ENCODE peak calls at places on chromosome 15, in five cellular contexts. U is H9, Y is tibial nerve, E is stomach, T is cardiac muscle cell. P is an unnamed sample.

GRCh38 chr15:41061667-41062066 is 54.4 kb downstream of the INO80 start:
- DNase-seq in U (no peak), Y (no peak), E (no peak), T (no peak), P (no peak)

GRCh38 chr15:41827290-41827879 is 507 bp upstream of the JMJD7 start:
- DNase-seq in U (peak; percentile 68), Y (no peak), E (peak; percentile 34), T (peak; percentile 15), P (peak; percentile 46)

GRCh38 chr15:41309226-41309905 is 23.0 kb downstream of the OIP5 start:
- DNase-seq in U (no peak), Y (no peak), E (no peak), T (no peak), P (no peak)

GRCh38 chr15:34808016-34808415 is 12.7 kb upstream of the ACTC1 start:
- DNase-seq in U (no peak), Y (no peak), E (no peak), T (no peak), P (no peak)

GRCh38 chr15:99504823-99505551 is 60.8 kb upstream of the MEF2A start:
- DNase-seq in U (no peak), Y (no peak), E (no peak), T (no peak), P (no peak)

GRCh38 chr15:85831415-85832113 is 36.8 kb upstream of the KLHL25 start:
- DNase-seq in U (peak; percentile 67), Y (peak; percentile 52), E (peak; percentile 70), T (peak; percentile 80), P (peak; percentile 54)

GRCh38 chr15:71261934-71262333 is 146.7 kb downstream of the THSD4 start:
- DNase-seq in U (no peak), Y (no peak), E (no peak), T (no peak), P (no peak)

GRCh38 chr15:101651753-101652097 is 456 bp downstream of the TM2D3 start:
- DNase-seq in U (no peak), Y (no peak), E (no peak), T (no peak), P (no peak)

GRCh38 chr15:63981596-63982320 is 64.5 kb downstream of the DAPK2 start:
- DNase-seq in U (no peak), Y (no peak), E (no peak), T (no peak), P (no peak)

GRCh38 chr15:44654858-44655257 is 8.6 kb downstream of the SPG11 start:
- DNase-seq in U (no peak), Y (no peak), E (no peak), T (no peak), P (no peak)

GRCh38 chr15:27686376-27686775 is 412.7 kb downstream of the OCA2 start:
- DNase-seq in U (no peak), Y (no peak), E (no peak), T (no peak), P (no peak)

GRCh38 chr15:31494786-31495185 is 168.2 kb downstream of the KLF13 start:
- DNase-seq in U (peak; percentile 12), Y (no peak), E (no peak), T (no peak), P (no peak)

GRCh38 chr15:25793354-25794050 is 69.6 kb downstream of the ATP10A start:
- DNase-seq in U (peak; percentile 15), Y (no peak), E (peak; percentile 17), T (peak; percentile 75), P (no peak)

GRCh38 chr15:89003865-89004725 is 84.2 kb upstream of the ABHD2 start:
- DNase-seq in U (peak; percentile 82), Y (no peak), E (no peak), T (peak; percentile 78), P (peak; percentile 39)

DNA sequence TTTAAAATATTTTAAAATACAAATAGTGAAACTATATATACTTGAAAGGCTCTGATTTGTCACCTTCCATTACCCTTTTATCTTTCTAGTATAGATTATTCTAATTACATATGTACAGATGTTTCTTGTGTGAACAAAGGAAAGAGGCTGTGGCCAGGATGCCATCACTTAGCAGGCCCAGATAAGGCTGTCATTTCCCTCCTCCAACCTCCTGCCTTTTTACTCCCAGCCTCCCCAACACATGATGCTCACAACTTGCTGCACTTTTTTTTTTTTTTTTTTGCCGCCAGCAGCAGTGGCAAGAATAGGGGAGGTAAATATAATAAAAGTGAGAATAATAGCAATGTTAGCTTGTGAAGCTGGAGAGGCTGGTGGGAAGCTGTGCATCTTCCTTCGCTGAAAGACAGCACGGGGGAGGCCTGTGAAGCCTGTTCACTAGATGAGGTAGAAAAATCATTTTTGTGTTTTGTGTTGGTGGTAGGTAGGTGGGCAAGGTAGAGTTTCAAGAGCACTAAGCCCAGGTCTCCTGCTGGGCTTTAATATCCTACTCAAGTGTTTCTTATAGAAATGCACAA is 42.4 kb upstream of the MYO5C start:
- DNase-seq in U (no peak), Y (no peak), E (no peak), T (peak; percentile 49), P (peak; percentile 33)
- H3K4me1 ChIP-seq in U (no peaks in the 10 kb centered on the region), Y (no peaks in the 10 kb centered on the region), E (no peaks in the 10 kb centered on the region), T (peaks cover 4% of the 10 kb centered on the region), P (peaks cover 43% of the 10 kb centered on the region)

DNA sequence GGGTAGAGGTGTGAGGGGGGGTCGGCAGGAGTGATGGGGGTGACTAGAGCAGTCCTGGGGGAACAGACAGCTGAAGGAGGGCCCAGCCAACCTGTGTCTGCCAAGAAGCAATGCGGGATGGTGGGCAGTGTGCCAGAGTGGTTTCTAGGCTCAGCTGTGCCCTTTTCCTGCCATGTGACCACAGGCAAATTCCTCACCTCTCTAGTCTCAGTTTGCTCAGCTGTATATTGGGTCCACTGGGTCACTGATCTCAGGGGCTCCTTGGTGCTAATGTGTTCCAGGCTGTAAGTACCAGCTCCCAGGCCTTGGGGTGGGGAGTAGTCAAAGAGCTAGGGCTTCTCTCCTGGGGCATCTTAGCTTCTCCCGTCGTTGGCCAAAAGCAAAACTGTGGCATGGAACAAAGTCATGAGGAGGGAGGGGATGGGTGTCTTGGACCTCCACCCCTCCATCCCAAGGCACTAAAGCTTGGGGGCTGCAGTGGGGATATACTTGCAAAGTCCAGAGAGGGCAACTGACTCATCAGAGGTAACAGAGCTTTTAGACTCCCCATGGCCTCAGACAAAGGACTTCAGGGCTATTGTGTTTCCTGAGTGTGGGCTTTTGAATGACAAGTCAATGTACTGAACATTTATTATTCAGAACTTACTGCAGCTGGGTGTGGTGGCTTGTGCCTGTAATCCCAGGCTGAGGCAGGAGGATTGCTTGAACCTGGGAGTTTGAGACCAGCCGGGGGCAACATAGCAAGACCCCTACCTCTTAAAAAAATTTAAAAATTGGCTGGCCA is 20.9 kb downstream of the SMAD6 start:
- DNase-seq in U (no peak), Y (no peak), E (no peak), T (no peak), P (no peak)
- H3K4me1 ChIP-seq in U (no peaks in the 10 kb centered on the region), Y (peaks cover 65% of the 10 kb centered on the region), E (peaks cover 23% of the 10 kb centered on the region), T (peaks cover 55% of the 10 kb centered on the region), P (peaks cover 66% of the 10 kb centered on the region)

GRCh38 chr15:67120009-67120838 is 54.8 kb downstream of the SMAD3 start:
- DNase-seq in U (no peak), Y (no peak), E (no peak), T (no peak), P (no peak)
- H3K4me1 ChIP-seq in U (no peaks in the 10 kb centered on the region), Y (peaks cover 89% of the 10 kb centered on the region), E (peaks cover 90% of the 10 kb centered on the region), T (peaks cover 6% of the 10 kb centered on the region), P (peaks cover 85% of the 10 kb centered on the region)

GRCh38 chr15:57607570-57608000 is 15.9 kb downstream of the MYZAP start:
- DNase-seq in U (no peak), Y (no peak), E (peak; percentile 73), T (no peak), P (peak; percentile 49)

GRCh38 chr15:57610130-57610529 is 18.4 kb downstream of the MYZAP start:
- DNase-seq in U (no peak), Y (no peak), E (peak; percentile 81), T (no peak), P (no peak)

GRCh38 chr15:57606816-57607215 is 15.1 kb downstream of the MYZAP start:
- DNase-seq in U (no peak), Y (no peak), E (no peak), T (no peak), P (no peak)

GRCh38 chr15:57611119-57611518 is 19.4 kb downstream of the MYZAP start:
- DNase-seq in U (no peak), Y (no peak), E (peak; percentile 73), T (no peak), P (no peak)

GRCh38 chr15:57611938-57612337 is 20.2 kb downstream of the MYZAP start:
- DNase-seq in U (no peak), Y (no peak), E (peak; percentile 82), T (peak; percentile 39), P (no peak)
- H3K4me1 ChIP-seq in U (peaks cover 2% of the 10 kb centered on the region), Y (no peaks in the 10 kb centered on the region), E (peaks cover 52% of the 10 kb centered on the region), T (peaks cover 37% of the 10 kb centered on the region), P (peaks cover 6% of the 10 kb centered on the region)

DNA sequence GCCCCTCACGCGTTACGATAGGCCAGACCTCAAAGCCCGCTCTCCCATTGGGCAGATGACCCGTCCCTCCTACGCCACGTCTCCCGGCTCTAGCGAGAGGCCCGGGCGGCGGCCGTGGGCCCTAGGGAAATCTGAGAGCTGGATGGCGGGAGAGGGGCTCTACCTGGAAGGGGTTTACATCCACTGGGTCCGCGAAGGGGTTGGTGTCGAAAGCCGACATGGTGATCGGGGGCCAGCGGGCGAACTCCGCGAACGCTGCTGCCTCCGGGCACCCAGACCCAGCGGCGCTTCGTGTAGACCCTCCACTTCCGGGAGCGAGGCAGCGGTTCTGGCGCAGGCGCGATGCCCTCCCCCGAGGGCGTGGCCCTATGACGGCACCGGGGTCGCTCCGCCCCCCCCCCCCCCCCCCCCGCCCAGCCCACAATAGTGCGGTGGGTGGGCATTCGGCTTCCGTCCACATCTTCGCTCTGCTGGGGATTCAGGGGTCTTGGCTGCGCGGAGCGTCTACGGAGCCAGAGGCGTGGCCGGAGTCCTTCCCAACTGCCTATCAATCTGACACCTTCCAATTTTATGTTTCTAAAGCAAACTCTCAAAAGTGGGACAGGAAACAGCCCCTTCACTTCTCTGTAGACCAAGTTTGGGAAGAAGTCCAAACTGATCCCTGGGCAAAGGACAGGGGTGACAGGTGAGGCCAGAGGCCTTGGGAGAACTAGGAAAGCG is at the start of gene SCAMP2:
- DNase-seq in U (peak; percentile 98), Y (peak; percentile 85), E (peak; percentile 94), T (peak; percentile 96), P (peak; percentile 96)
- H3K4me1 ChIP-seq in U (no peaks in the 10 kb centered on the region), Y (peaks cover 51% of the 10 kb centered on the region), E (peaks cover 52% of the 10 kb centered on the region), T (peaks cover 28% of the 10 kb centered on the region), P (peaks cover 12% of the 10 kb centered on the region)

DNA sequence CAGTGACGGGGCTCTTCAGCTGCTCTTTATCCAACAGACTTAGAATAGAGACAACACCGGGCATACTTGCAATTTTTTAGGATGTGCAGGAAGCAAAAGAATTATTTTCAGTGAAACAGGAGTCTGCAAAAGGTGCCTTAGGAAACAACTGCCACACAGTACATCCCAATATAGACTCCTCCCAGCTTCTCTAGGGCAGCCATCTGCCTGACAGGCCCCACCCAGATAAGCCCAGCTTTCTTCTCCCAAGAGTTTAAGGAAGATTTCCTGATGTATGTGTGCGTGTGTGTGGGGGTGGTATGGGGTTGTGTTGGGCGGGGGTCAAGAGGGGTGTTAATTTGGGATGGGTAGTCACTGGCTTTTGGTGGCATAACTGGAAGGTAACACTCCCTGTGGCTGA is 21.5 kb downstream of the MAP2K1 start:
- DNase-seq in U (no peak), Y (no peak), E (no peak), T (no peak), P (no peak)
- H3K4me1 ChIP-seq in U (peaks cover 27% of the 10 kb centered on the region), Y (peaks cover 47% of the 10 kb centered on the region), E (peaks cover 43% of the 10 kb centered on the region), T (peaks cover 64% of the 10 kb centered on the region), P (peaks cover 10% of the 10 kb centered on the region)